ENCODE peak calls at places on chromosomes 6 and 20, in eight cellular contexts. S is NCI-H526, T is NCI-H510A, Y is WTC11, F is HuH-7, H is transverse colon, M is EL, K is bronchial epithelial cell. B is an unnamed sample.

GRCh38 chr20:31915491-31916280 is 36.2 kb downstream of the PDRG1 start:
- DNase-seq in S (no peak), T (no peak), Y (no peak), F (no peak), H (no peak), M (no peak), K (no peak), B (no peak)

GRCh38 chr6:17859846-17860245 is 127.6 kb downstream of the KIF13A start:
- DNase-seq in S (no peak), T (no peak), Y (no peak), F (no peak), H (no peak), M (no peak), K (no peak), B (no peak)

GRCh38 chr6:137767931-137768690 is 98.9 kb upstream of the TNFAIP3 start:
- DNase-seq in S (no peak), T (no peak), Y (no peak), F (no peak), H (no peak), M (peak), K (peak), B (no peak)

GRCh38 chr6:115000736-115001135 is 657.9 kb upstream of the HS3ST5 start:
- DNase-seq in S (no peak), T (no peak), Y (no peak), F (no peak), H (no peak), M (no peak), K (peak), B (no peak)

GRCh38 chr20:55953201-55953600 is 52.1 kb downstream of the CBLN4 start:
- DNase-seq in S (no peak), T (no peak), Y (no peak), F (no peak), H (no peak), M (no peak), K (peak), B (no peak)

GRCh38 chr20:40866056-40866455 is 162.6 kb upstream of the TOP1 start:
- DNase-seq in S (no peak), T (no peak), Y (no peak), F (no peak), H (no peak), M (no peak), K (no peak), B (no peak)

GRCh38 chr6:34226066-34226465 is 10.6 kb upstream of the HMGA1 start:
- DNase-seq in S (no peak), T (no peak), Y (no peak), F (no peak), H (no peak), M (no peak), K (no peak), B (no peak)

GRCh38 chr20:60422848-60423247 is 464.6 kb downstream of the CDH26 start:
- DNase-seq in S (no peak), T (no peak), Y (no peak), F (no peak), H (no peak), M (no peak), K (no peak), B (no peak)

GRCh38 chr20:13274311-13274965 is 53.4 kb downstream of the ISM1 start:
- DNase-seq in S (no peak), T (peak), Y (peak), F (no peak), H (no peak), M (no peak), K (no peak), B (no peak)

GRCh38 chr20:53914091-53914860 is 156.1 kb downstream of the BCAS1 start:
- DNase-seq in S (peak), T (no peak), Y (no peak), F (no peak), H (peak), M (peak), K (no peak), B (no peak)

GRCh38 chr6:71533939-71534379 is 245.3 kb downstream of the OGFRL1 start:
- DNase-seq in S (peak), T (no peak), Y (no peak), F (peak), H (no peak), M (peak), K (peak), B (peak)

GRCh38 chr20:4064118-4064962 is 49.0 kb upstream of the RNF24 start:
- DNase-seq in S (peak), T (no peak), Y (peak), F (no peak), H (peak), M (peak), K (peak), B (peak)

GRCh38 chr6:155171109-155171746 is 92.6 kb upstream of the CLDN20 start:
- DNase-seq in S (no peak), T (no peak), Y (no peak), F (no peak), H (no peak), M (peak), K (peak), B (peak)

GRCh38 chr20:47493175-47493953 is 8.3 kb upstream of the NCOA3 start:
- DNase-seq in S (peak), T (peak), Y (no peak), F (peak), H (peak), M (peak), K (peak), B (peak)

GRCh38 chr6:81769834-81770233 is 17.4 kb upstream of the TENT5A start:
- DNase-seq in S (peak), T (no peak), Y (no peak), F (no peak), H (no peak), M (peak), K (peak), B (no peak)

GRCh38 chr6:42306439-42307140 is 88.9 kb upstream of the MRPS10 start:
- DNase-seq in S (no peak), T (no peak), Y (no peak), F (no peak), H (no peak), M (no peak), K (no peak), B (no peak)

GRCh38 chr6:148069256-148069655 is 273.4 kb upstream of the SASH1 start:
- DNase-seq in S (no peak), T (no peak), Y (no peak), F (no peak), H (no peak), M (no peak), K (no peak), B (peak)

GRCh38 chr6:139474145-139475108 is 100.0 kb upstream of the CITED2 start:
- DNase-seq in S (peak), T (no peak), Y (no peak), F (no peak), H (peak), M (peak), K (no peak), B (no peak)

GRCh38 chr20:63066506-63067265 is 59.9 kb upstream of the BHLHE23 start:
- DNase-seq in S (no peak), T (no peak), Y (peak), F (no peak), H (no peak), M (no peak), K (no peak), B (no peak)

GRCh38 chr6:165668951-165669350 is 5.9 kb upstream of the PDE10A start:
- DNase-seq in S (no peak), T (no peak), Y (no peak), F (no peak), H (no peak), M (no peak), K (no peak), B (no peak)

GRCh38 chr20:61350500-61351250 is 98.6 kb downstream of the CDH4 start:
- DNase-seq in S (no peak), T (no peak), Y (no peak), F (no peak), H (no peak), M (no peak), K (no peak), B (no peak)

GRCh38 chr6:29834564-29835436 is 7.2 kb downstream of the HLA-G start:
- DNase-seq in S (peak), T (no peak), Y (peak), F (peak), H (peak), M (peak), K (peak), B (peak)

GRCh38 chr6:65760285-65760684 is 53.3 kb upstream of the EYS start:
- DNase-seq in S (no peak), T (no peak), Y (no peak), F (no peak), H (no peak), M (no peak), K (peak), B (no peak)

GRCh38 chr6:107585815-107586435 is 96.0 kb downstream of the SOBP start:
- DNase-seq in S (peak), T (no peak), Y (no peak), F (no peak), H (no peak), M (no peak), K (no peak), B (no peak)

GRCh38 chr20:37881601-37882343 is 21.2 kb upstream of the VSTM2L start:
- DNase-seq in S (no peak), T (no peak), Y (no peak), F (no peak), H (no peak), M (no peak), K (no peak), B (no peak)

GRCh38 chr6:137475103-137475502 is 19.1 kb downstream of the OLIG3 start:
- DNase-seq in S (no peak), T (no peak), Y (no peak), F (no peak), H (no peak), M (no peak), K (no peak), B (no peak)

GRCh38 chr20:11261533-11262000 is 587.8 kb upstream of the JAG1 start:
- DNase-seq in S (no peak), T (no peak), Y (no peak), F (no peak), H (no peak), M (peak), K (peak), B (no peak)

GRCh38 chr6:31402324-31403282 is 792 bp upstream of the MICA start:
- DNase-seq in S (peak), T (no peak), Y (no peak), F (no peak), H (peak), M (peak), K (peak), B (no peak)

GRCh38 chr6:54716869-54717268 is 129.7 kb upstream of the FAM83B start:
- DNase-seq in S (no peak), T (no peak), Y (no peak), F (no peak), H (no peak), M (no peak), K (no peak), B (no peak)

GRCh38 chr20:62824476-62825287 is 7.8 kb downstream of the COL9A3 start:
- DNase-seq in S (peak), T (peak), Y (peak), F (peak), H (peak), M (peak), K (no peak), B (no peak)

GRCh38 chr20:21499641-21500040 is 14.2 kb downstream of the NKX2-2 start:
- DNase-seq in S (no peak), T (no peak), Y (no peak), F (no peak), H (no peak), M (no peak), K (no peak), B (no peak)

GRCh38 chr6:4351857-4352669 is 216.7 kb upstream of the ECI2 start:
- DNase-seq in S (no peak), T (no peak), Y (no peak), F (no peak), H (peak), M (peak), K (peak), B (peak)

GRCh38 chr6:108655840-108656650 is 95.3 kb downstream of the FOXO3 start:
- DNase-seq in S (peak), T (no peak), Y (no peak), F (no peak), H (no peak), M (peak), K (no peak), B (no peak)

GRCh38 chr6:133568970-133569889 is 319.7 kb upstream of the TCF21 start:
- DNase-seq in S (peak), T (no peak), Y (peak), F (peak), H (peak), M (peak), K (peak), B (peak)

GRCh38 chr6:152112503-152113261 is 305.2 kb downstream of the ESR1 start:
- DNase-seq in S (no peak), T (no peak), Y (no peak), F (no peak), H (peak), M (no peak), K (no peak), B (peak)

GRCh38 chr20:32436142-32436861 is 78.2 kb downstream of the ASXL1 start:
- DNase-seq in S (no peak), T (no peak), Y (no peak), F (no peak), H (no peak), M (no peak), K (no peak), B (no peak)

GRCh38 chr6:106102034-106102433 is 15.9 kb downstream of the PRDM1 start:
- DNase-seq in S (no peak), T (no peak), Y (no peak), F (no peak), H (no peak), M (no peak), K (no peak), B (no peak)

GRCh38 chr6:26222587-26222986 is 135.4 kb downstream of the HFE start:
- DNase-seq in S (peak), T (no peak), Y (no peak), F (no peak), H (no peak), M (no peak), K (no peak), B (no peak)